ENCODE peak calls at places on chromosomes 3 and 15, in six cellular contexts. S, L, K, Z, X and J are unnamed samples.

GRCh38 chr15:31004220-31004733 is 12.8 kb upstream of the MTMR10 start:
- DNase-seq in S (no peak), L (no peak), K (no peak), Z (no peak), X (peak), J (no peak)

GRCh38 chr3:152113413-152113812 is 155.3 kb upstream of the MBNL1 start:
- DNase-seq in S (peak), L (no peak), K (no peak), Z (no peak), X (no peak), J (no peak)

GRCh38 chr15:75620043-75620775 is 5.3 kb downstream of the SNUPN start:
- DNase-seq in S (peak), L (no peak), K (no peak), Z (no peak), X (no peak), J (no peak)

GRCh38 chr3:64533565-64534317 is 154.1 kb downstream of the ADAMTS9 start:
- DNase-seq in S (peak), L (peak), K (peak), Z (no peak), X (peak), J (peak)

GRCh38 chr3:23055733-23056376 is 147.3 kb upstream of the UBE2E2 start:
- DNase-seq in S (peak), L (no peak), K (peak), Z (no peak), X (peak), J (peak)

GRCh38 chr15:45048784-45049631 is 26.0 kb downstream of the SORD start:
- DNase-seq in S (no peak), L (no peak), K (no peak), Z (no peak), X (peak), J (no peak)

GRCh38 chr3:13543251-13543650 is 5.7 kb upstream of the FBLN2 start:
- DNase-seq in S (peak), L (peak), K (peak), Z (no peak), X (no peak), J (peak)

GRCh38 chr3:179474480-179474879 is 23.2 kb upstream of the GNB4 start:
- DNase-seq in S (no peak), L (no peak), K (no peak), Z (no peak), X (no peak), J (no peak)

GRCh38 chr15:89783111-89783860 is 7.2 kb downstream of the MESP2 start:
- DNase-seq in S (peak), L (peak), K (no peak), Z (no peak), X (no peak), J (no peak)

GRCh38 chr15:23759964-23760363 is 72.9 kb upstream of the NDN start:
- DNase-seq in S (no peak), L (no peak), K (no peak), Z (no peak), X (no peak), J (no peak)
- TF ChIP-seq CTCF in S (no peak), L (no peak), K (no peak), Z (no peak), X (no peak), J (no peak)

GRCh38 chr3:11230125-11230524 is 42.1 kb upstream of the ATG7 start:
- DNase-seq in S (no peak), L (no peak), K (no peak), Z (no peak), X (no peak), J (no peak)

GRCh38 chr3:11224010-11224409 is 48.2 kb upstream of the ATG7 start:
- DNase-seq in S (no peak), L (no peak), K (no peak), Z (no peak), X (no peak), J (no peak)

GRCh38 chr3:11228041-11228440 is 44.2 kb upstream of the ATG7 start:
- DNase-seq in S (no peak), L (no peak), K (no peak), Z (no peak), X (no peak), J (no peak)

GRCh38 chr3:11224870-11225251 is 47.3 kb upstream of the ATG7 start:
- DNase-seq in S (no peak), L (no peak), K (no peak), Z (no peak), X (no peak), J (no peak)

GRCh38 chr3:11226042-11226370 is 46.2 kb upstream of the ATG7 start:
- DNase-seq in S (no peak), L (no peak), K (no peak), Z (no peak), X (no peak), J (no peak)
- H3K4me3 ChIP-seq in S (peak), L (peak), K (peak), Z (no peak), X (no peak), J (no peak)

DNA sequence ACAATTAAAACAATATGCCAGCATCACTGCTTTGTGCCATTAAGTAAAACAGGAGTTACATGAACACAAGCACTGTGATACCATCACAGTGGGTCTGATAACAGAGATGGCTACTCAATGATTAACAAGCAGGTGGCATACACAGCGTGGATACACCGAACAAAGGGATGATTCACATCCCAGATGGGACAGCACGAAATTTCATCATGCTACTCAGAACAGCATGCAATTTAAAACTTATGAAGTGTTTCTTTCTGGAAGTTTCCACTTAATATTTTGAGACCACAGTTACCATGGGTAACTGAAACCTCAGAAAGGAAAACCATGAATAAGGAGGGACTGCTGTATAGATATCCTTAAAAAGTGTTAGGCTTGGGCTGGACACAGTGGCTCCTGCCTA is 44.5 kb downstream of the SLC24A1 start:
- DNase-seq in S (peak), L (no peak), K (peak), Z (no peak), X (no peak), J (peak)
- TF ChIP-seq CTCF in S (no peak), L (no peak), K (no peak), Z (no peak), X (no peak), J (peak)

GRCh38 chr3:141739731-141740130 is 1.6 kb downstream of the RNF7 start:
- DNase-seq in S (no peak), L (no peak), K (no peak), Z (no peak), X (no peak), J (no peak)
- H3K4me3 ChIP-seq in S (peak), L (peak), K (peak), Z (peak), X (peak), J (peak)

GRCh38 chr3:5543047-5543446 is 355.5 kb downstream of the EDEM1 start:
- DNase-seq in S (no peak), L (no peak), K (no peak), Z (no peak), X (no peak), J (no peak)

GRCh38 chr3:5545719-5546118 is 358.2 kb downstream of the EDEM1 start:
- DNase-seq in S (no peak), L (no peak), K (no peak), Z (no peak), X (no peak), J (no peak)

GRCh38 chr3:5540532-5540931 is 353.0 kb downstream of the EDEM1 start:
- DNase-seq in S (no peak), L (no peak), K (no peak), Z (no peak), X (no peak), J (no peak)

DNA sequence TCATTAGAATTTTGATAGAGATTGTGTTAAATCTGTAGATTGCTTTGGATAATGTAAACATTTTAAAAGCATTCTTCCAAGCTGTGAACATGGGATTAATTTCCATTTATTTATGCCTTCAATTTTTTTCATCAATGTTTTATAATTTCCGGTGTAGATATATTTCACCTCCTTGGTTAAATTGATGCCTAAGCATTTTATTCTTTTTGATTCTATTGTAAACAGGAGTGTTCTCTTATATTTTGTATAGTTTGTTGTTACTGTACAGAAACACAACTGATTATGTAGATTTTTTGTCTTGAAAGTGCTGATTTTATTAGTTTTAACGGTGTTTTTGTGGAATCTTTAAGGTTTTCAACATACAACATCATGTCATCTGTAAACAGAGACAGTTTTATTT is 355.0 kb downstream of the EDEM1 start:
- DNase-seq in S (no peak), L (no peak), K (no peak), Z (no peak), X (no peak), J (no peak)
- TF ChIP-seq CTCF in S (no peak), L (no peak), K (no peak), Z (no peak), X (no peak), J (no peak)

GRCh38 chr15:29571728-29572454 is 250.4 kb downstream of the TJP1 start:
- DNase-seq in S (peak), L (no peak), K (peak), Z (no peak), X (no peak), J (no peak)
- H3K4me3 ChIP-seq in S (no peak), L (peak), K (no peak), Z (no peak), X (no peak), J (no peak)

GRCh38 chr3:150699068-150699635 is 4.6 kb downstream of the ERICH6 start:
- DNase-seq in S (peak), L (no peak), K (peak), Z (no peak), X (no peak), J (no peak)

DNA sequence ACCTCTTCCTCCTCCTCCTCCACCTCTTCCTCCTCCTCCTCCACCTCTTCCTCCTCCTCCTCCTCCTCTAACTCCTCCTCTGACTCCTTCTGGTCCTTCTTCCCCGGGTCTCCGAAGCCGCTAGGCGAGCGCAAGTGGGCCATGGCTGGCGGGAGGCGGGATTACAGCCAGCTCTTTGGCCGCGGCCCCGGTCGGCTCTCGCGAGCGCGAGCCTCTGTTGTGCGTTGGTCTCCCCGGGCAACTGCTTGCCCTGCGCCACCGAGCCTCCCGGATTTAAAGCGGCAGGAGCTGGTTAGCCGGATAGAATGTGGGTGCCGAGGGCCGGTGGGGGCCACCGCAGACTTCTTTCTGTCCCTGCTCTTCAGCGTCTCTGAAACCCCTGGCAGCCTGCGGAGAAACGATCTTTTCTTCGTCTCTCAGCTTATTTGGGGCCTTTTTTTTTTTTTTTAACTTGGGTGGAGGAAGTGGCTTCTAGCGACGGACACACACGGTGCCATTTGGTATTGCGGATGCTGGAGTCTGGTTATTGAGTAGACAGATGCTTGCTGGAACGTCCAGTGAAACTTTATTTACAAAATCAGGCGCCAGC is at the start of gene ERICH6:
- DNase-seq in S (peak), L (peak), K (peak), Z (peak), X (peak), J (peak)
- TF ChIP-seq CTCF in S (peak), L (no peak), K (no peak), Z (no peak), X (peak), J (no peak)

GRCh38 chr3:66195347-66195783 is 25.4 kb upstream of the SLC25A26 start:
- DNase-seq in S (peak), L (no peak), K (peak), Z (no peak), X (no peak), J (peak)
- H3K4me3 ChIP-seq in S (peak), L (peak), K (peak), Z (no peak), X (no peak), J (peak)